ENCODE peak calls at places on chromosomes 1 and 21, in seven cellular contexts. One of them, this sample, is unnamed.
A peak's percentile ranks its signal among the peaks of the same experiment; 100 is the strongest.

GRCh38 chr21:38787461-38788274 is 18.1 kb upstream of the ETS2 start:
- DNase-seq in sigmoid colon: no peak
- DNase-seq in breast epithelium: peak; percentile 68
- DNase-seq in ovary: no peak
- DNase-seq in mesendoderm: peak; percentile 88
- DNase-seq in A549: peak; percentile 90
- DNase-seq in heart right ventricle: no peak
- DNase-seq in this sample: peak; percentile 37

GRCh38 chr1:29767088-29767685 is 530.9 kb downstream of the PTPRU start:
- DNase-seq in sigmoid colon: peak; percentile 30
- DNase-seq in mesendoderm: no peak
- DNase-seq in heart right ventricle: no peak
- DNase-seq in A549: no peak
- DNase-seq in ovary: no peak
- DNase-seq in breast epithelium: no peak
- DNase-seq in this sample: no peak

GRCh38 chr1:221035680-221036153 is 156.5 kb downstream of the HLX start:
- DNase-seq in sigmoid colon: no peak
- DNase-seq in A549: peak; percentile 51
- DNase-seq in heart right ventricle: no peak
- DNase-seq in ovary: no peak
- DNase-seq in mesendoderm: peak; percentile 75
- DNase-seq in breast epithelium: no peak
- DNase-seq in this sample: peak; percentile 39

GRCh38 chr1:107277022-107277421 is 136.2 kb downstream of the NTNG1 start:
- DNase-seq in A549: peak; percentile 34
- DNase-seq in sigmoid colon: peak; percentile 60
- DNase-seq in breast epithelium: no peak
- DNase-seq in mesendoderm: peak; percentile 79
- DNase-seq in heart right ventricle: no peak
- DNase-seq in ovary: no peak
- DNase-seq in this sample: peak; percentile 90

GRCh38 chr1:185244015-185244747 is 72.9 kb downstream of the IVNS1ABP start:
- DNase-seq in sigmoid colon: no peak
- DNase-seq in A549: peak; percentile 7
- DNase-seq in heart right ventricle: no peak
- DNase-seq in breast epithelium: no peak
- DNase-seq in mesendoderm: no peak
- DNase-seq in ovary: no peak
- DNase-seq in this sample: no peak

GRCh38 chr21:45332415-45332814 is 44.7 kb upstream of the POFUT2 start:
- DNase-seq in heart right ventricle: no peak
- DNase-seq in ovary: peak; percentile 18
- DNase-seq in sigmoid colon: peak; percentile 13
- DNase-seq in breast epithelium: no peak
- DNase-seq in mesendoderm: no peak
- DNase-seq in A549: no peak
- DNase-seq in this sample: no peak

GRCh38 chr1:8985915-8986813 is 40.1 kb downstream of the SLC2A7 start:
- DNase-seq in breast epithelium: peak; percentile 92
- DNase-seq in A549: peak; percentile 89
- DNase-seq in mesendoderm: no peak
- DNase-seq in ovary: peak; percentile 65
- DNase-seq in heart right ventricle: peak; percentile 80
- DNase-seq in sigmoid colon: peak; percentile 95
- DNase-seq in this sample: peak; percentile 75

GRCh38 chr21:43269461-43269860 is 100.7 kb downstream of the CRYAA start:
- DNase-seq in breast epithelium: no peak
- DNase-seq in A549: no peak
- DNase-seq in sigmoid colon: no peak
- DNase-seq in mesendoderm: peak; percentile 60
- DNase-seq in ovary: peak; percentile 36
- DNase-seq in heart right ventricle: no peak
- DNase-seq in this sample: peak; percentile 28

GRCh38 chr1:67833595-67833926 is 294 bp upstream of the GNG12 start:
- DNase-seq in sigmoid colon: peak; percentile 75
- DNase-seq in A549: no peak
- DNase-seq in breast epithelium: no peak
- DNase-seq in heart right ventricle: no peak
- DNase-seq in ovary: no peak
- DNase-seq in mesendoderm: no peak
- DNase-seq in this sample: peak; percentile 48

GRCh38 chr1:29380532-29380931 is 144.2 kb downstream of the PTPRU start:
- DNase-seq in heart right ventricle: no peak
- DNase-seq in A549: no peak
- DNase-seq in ovary: no peak
- DNase-seq in mesendoderm: no peak
- DNase-seq in sigmoid colon: no peak
- DNase-seq in breast epithelium: no peak
- DNase-seq in this sample: no peak

GRCh38 chr1:30652151-30652915 is 71.1 kb downstream of the MATN1 start:
- DNase-seq in mesendoderm: peak; percentile 42
- DNase-seq in sigmoid colon: no peak
- DNase-seq in breast epithelium: peak; percentile 15
- DNase-seq in heart right ventricle: no peak
- DNase-seq in A549: no peak
- DNase-seq in ovary: peak; percentile 47
- DNase-seq in this sample: peak; percentile 40

GRCh38 chr1:113765306-113765705 is 6.0 kb upstream of the PHTF1 start:
- DNase-seq in ovary: no peak
- DNase-seq in heart right ventricle: no peak
- DNase-seq in breast epithelium: no peak
- DNase-seq in sigmoid colon: no peak
- DNase-seq in A549: no peak
- DNase-seq in mesendoderm: no peak
- DNase-seq in this sample: no peak

GRCh38 chr1:230176871-230177411 is 109.9 kb downstream of the GALNT2 start:
- DNase-seq in breast epithelium: no peak
- DNase-seq in mesendoderm: no peak
- DNase-seq in ovary: peak; percentile 80
- DNase-seq in sigmoid colon: peak; percentile 92
- DNase-seq in A549: no peak
- DNase-seq in heart right ventricle: peak; percentile 72
- DNase-seq in this sample: peak; percentile 94

GRCh38 chr1:51565009-51565408 is 45.9 kb upstream of the EPS15 start:
- DNase-seq in A549: no peak
- DNase-seq in ovary: no peak
- DNase-seq in sigmoid colon: no peak
- DNase-seq in mesendoderm: no peak
- DNase-seq in breast epithelium: no peak
- DNase-seq in heart right ventricle: no peak
- DNase-seq in this sample: no peak

GRCh38 chr1:206979379-206980043 is 9.3 kb upstream of the FCAMR start:
- DNase-seq in sigmoid colon: no peak
- DNase-seq in ovary: no peak
- DNase-seq in heart right ventricle: no peak
- DNase-seq in breast epithelium: no peak
- DNase-seq in A549: peak; percentile 52
- DNase-seq in mesendoderm: peak; percentile 53
- DNase-seq in this sample: peak; percentile 9

DNA sequence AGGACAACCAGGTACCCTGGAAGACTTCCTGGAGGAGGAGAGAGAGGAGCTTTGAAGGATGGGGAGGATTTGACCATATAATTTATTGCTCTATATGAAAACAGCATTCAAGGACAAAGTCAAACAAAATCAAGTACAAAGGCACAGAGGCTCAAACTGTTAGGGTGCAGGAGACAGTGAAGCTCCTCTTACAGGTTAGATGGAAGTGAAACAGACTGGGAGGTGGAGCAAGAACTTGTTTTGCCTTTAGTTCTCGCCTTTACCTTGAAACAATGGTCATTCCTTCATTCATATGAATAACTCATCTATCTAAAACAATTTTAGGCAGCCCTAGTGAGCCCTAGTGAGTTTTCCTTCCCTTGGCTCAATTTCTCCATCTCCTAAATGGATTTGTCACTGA is 199.6 kb downstream of the HIVEP3 start:
- DNase-seq in A549: no peak
- DNase-seq in sigmoid colon: no peak
- DNase-seq in heart right ventricle: no peak
- DNase-seq in ovary: no peak
- DNase-seq in breast epithelium: no peak
- DNase-seq in mesendoderm: no peak
- DNase-seq in this sample: no peak
- H3K4me1 ChIP-seq in A549: peaks cover 4% of the 10 kb centered on the region
- H3K4me1 ChIP-seq in sigmoid colon: no peaks in the 10 kb centered on the region
- H3K4me1 ChIP-seq in heart right ventricle: peaks cover 50% of the 10 kb centered on the region
- H3K4me1 ChIP-seq in ovary: no peaks in the 10 kb centered on the region
- H3K4me1 ChIP-seq in breast epithelium: no peaks in the 10 kb centered on the region
- H3K4me1 ChIP-seq in mesendoderm: no peaks in the 10 kb centered on the region
- H3K4me1 ChIP-seq in this sample: peaks cover 1% of the 10 kb centered on the region

GRCh38 chr1:15851251-15852035 is 3.9 kb downstream of the SPEN start:
- DNase-seq in ovary: no peak
- DNase-seq in sigmoid colon: no peak
- DNase-seq in breast epithelium: no peak
- DNase-seq in heart right ventricle: no peak
- DNase-seq in mesendoderm: peak; percentile 39
- DNase-seq in A549: no peak
- DNase-seq in this sample: no peak
- H3K4me1 ChIP-seq in ovary: peaks cover 12% of the 10 kb centered on the region
- H3K4me1 ChIP-seq in sigmoid colon: peaks cover 43% of the 10 kb centered on the region
- H3K4me1 ChIP-seq in breast epithelium: no peaks in the 10 kb centered on the region
- H3K4me1 ChIP-seq in heart right ventricle: peaks cover 50% of the 10 kb centered on the region
- H3K4me1 ChIP-seq in mesendoderm: peaks cover 2% of the 10 kb centered on the region
- H3K4me1 ChIP-seq in A549: peaks cover 26% of the 10 kb centered on the region
- H3K4me1 ChIP-seq in this sample: peaks cover 26% of the 10 kb centered on the region

GRCh38 chr1:119079881-119080280 is 60.6 kb downstream of the WARS2 start:
- DNase-seq in A549: no peak
- DNase-seq in ovary: no peak
- DNase-seq in heart right ventricle: no peak
- DNase-seq in mesendoderm: no peak
- DNase-seq in sigmoid colon: no peak
- DNase-seq in breast epithelium: no peak
- DNase-seq in this sample: no peak
- H3K4me1 ChIP-seq in A549: no peaks in the 10 kb centered on the region
- H3K4me1 ChIP-seq in ovary: peaks cover 1% of the 10 kb centered on the region
- H3K4me1 ChIP-seq in heart right ventricle: peaks cover 7% of the 10 kb centered on the region
- H3K4me1 ChIP-seq in mesendoderm: peaks cover 2% of the 10 kb centered on the region
- H3K4me1 ChIP-seq in sigmoid colon: peaks cover 15% of the 10 kb centered on the region
- H3K4me1 ChIP-seq in breast epithelium: no peaks in the 10 kb centered on the region
- H3K4me1 ChIP-seq in this sample: no peaks in the 10 kb centered on the region

GRCh38 chr1:167486090-167486824 is 32.1 kb downstream of the CD247 start:
- DNase-seq in A549: no peak
- DNase-seq in ovary: no peak
- DNase-seq in breast epithelium: no peak
- DNase-seq in heart right ventricle: no peak
- DNase-seq in sigmoid colon: no peak
- DNase-seq in mesendoderm: no peak
- DNase-seq in this sample: no peak

GRCh38 chr1:167489581-167490340 is 28.6 kb downstream of the CD247 start:
- DNase-seq in A549: no peak
- DNase-seq in sigmoid colon: no peak
- DNase-seq in ovary: no peak
- DNase-seq in heart right ventricle: no peak
- DNase-seq in mesendoderm: peak; percentile 75
- DNase-seq in breast epithelium: no peak
- DNase-seq in this sample: no peak

GRCh38 chr1:167487614-167488013 is 30.7 kb downstream of the CD247 start:
- DNase-seq in mesendoderm: no peak
- DNase-seq in ovary: no peak
- DNase-seq in heart right ventricle: no peak
- DNase-seq in sigmoid colon: no peak
- DNase-seq in A549: no peak
- DNase-seq in breast epithelium: no peak
- DNase-seq in this sample: no peak

GRCh38 chr1:167490765-167491164 is 27.6 kb downstream of the CD247 start:
- DNase-seq in heart right ventricle: no peak
- DNase-seq in A549: no peak
- DNase-seq in ovary: no peak
- DNase-seq in sigmoid colon: no peak
- DNase-seq in mesendoderm: no peak
- DNase-seq in breast epithelium: no peak
- DNase-seq in this sample: no peak

GRCh38 chr1:167488786-167489185 is 29.5 kb downstream of the CD247 start:
- DNase-seq in mesendoderm: peak; percentile 29
- DNase-seq in breast epithelium: no peak
- DNase-seq in A549: no peak
- DNase-seq in heart right ventricle: no peak
- DNase-seq in sigmoid colon: no peak
- DNase-seq in ovary: no peak
- DNase-seq in this sample: no peak
- H3K4me1 ChIP-seq in mesendoderm: peaks cover 8% of the 10 kb centered on the region
- H3K4me1 ChIP-seq in breast epithelium: no peaks in the 10 kb centered on the region
- H3K4me1 ChIP-seq in A549: no peaks in the 10 kb centered on the region
- H3K4me1 ChIP-seq in heart right ventricle: no peaks in the 10 kb centered on the region
- H3K4me1 ChIP-seq in sigmoid colon: no peaks in the 10 kb centered on the region
- H3K4me1 ChIP-seq in ovary: no peaks in the 10 kb centered on the region
- H3K4me1 ChIP-seq in this sample: no peaks in the 10 kb centered on the region

DNA sequence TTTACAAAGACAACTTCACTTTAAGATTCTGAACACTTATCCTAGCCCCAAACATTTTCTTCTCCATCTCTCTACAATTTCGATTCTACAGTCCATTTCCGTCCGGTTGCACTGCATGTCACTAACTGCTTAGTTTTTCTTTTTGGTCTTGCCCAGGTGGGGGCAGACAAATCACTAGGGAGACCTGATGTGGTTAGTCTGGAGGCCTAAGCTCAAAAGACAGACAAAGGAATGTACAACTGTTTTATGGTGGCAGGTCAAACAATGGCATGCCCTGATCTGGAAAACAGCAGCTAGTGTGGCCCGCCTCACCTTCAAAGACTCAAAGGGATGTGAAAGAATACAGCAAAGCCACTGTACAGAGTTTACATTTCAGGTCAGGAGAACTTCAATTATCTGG is 3.8 kb downstream of the ETV3 start:
- DNase-seq in sigmoid colon: no peak
- DNase-seq in A549: no peak
- DNase-seq in ovary: no peak
- DNase-seq in breast epithelium: no peak
- DNase-seq in heart right ventricle: no peak
- DNase-seq in mesendoderm: no peak
- DNase-seq in this sample: no peak
- H3K4me1 ChIP-seq in sigmoid colon: peaks cover 18% of the 10 kb centered on the region
- H3K4me1 ChIP-seq in A549: peaks cover 14% of the 10 kb centered on the region
- H3K4me1 ChIP-seq in ovary: peaks cover 4% of the 10 kb centered on the region
- H3K4me1 ChIP-seq in breast epithelium: no peaks in the 10 kb centered on the region
- H3K4me1 ChIP-seq in heart right ventricle: peaks cover 47% of the 10 kb centered on the region
- H3K4me1 ChIP-seq in mesendoderm: peaks cover 7% of the 10 kb centered on the region
- H3K4me1 ChIP-seq in this sample: peaks cover 22% of the 10 kb centered on the region

GRCh38 chr1:58888776-58889341 is 105.0 kb upstream of the JUN start:
- DNase-seq in heart right ventricle: no peak
- DNase-seq in sigmoid colon: no peak
- DNase-seq in A549: no peak
- DNase-seq in breast epithelium: no peak
- DNase-seq in ovary: no peak
- DNase-seq in mesendoderm: no peak
- DNase-seq in this sample: no peak
- H3K4me1 ChIP-seq in heart right ventricle: peaks cover 72% of the 10 kb centered on the region
- H3K4me1 ChIP-seq in sigmoid colon: peaks cover 8% of the 10 kb centered on the region
- H3K4me1 ChIP-seq in A549: peaks cover 17% of the 10 kb centered on the region
- H3K4me1 ChIP-seq in breast epithelium: no peaks in the 10 kb centered on the region
- H3K4me1 ChIP-seq in ovary: peaks cover 3% of the 10 kb centered on the region
- H3K4me1 ChIP-seq in mesendoderm: no peaks in the 10 kb centered on the region
- H3K4me1 ChIP-seq in this sample: no peaks in the 10 kb centered on the region